ENCODE peak calls at places on chromosomes 4 and X, in seven cellular contexts. G, E, Y, O, I, B and C are unnamed samples.

GRCh38 chr4:106868381-106869035 is 167.6 kb downstream of the DKK2 start:
- DNase-seq in G (no peak), E (no peak), Y (no peak), O (no peak), I (peak; percentile 50), B (peak; percentile 14), C (no peak)

GRCh38 chrX:19579485-19579884 is 64.2 kb upstream of the MAP3K15 start:
- DNase-seq in G (no peak), E (no peak), Y (no peak), O (no peak), I (peak; percentile 21), B (peak; percentile 2), C (no peak)

GRCh38 chr4:176435891-176436499 is 116.2 kb downstream of the SPCS3 start:
- DNase-seq in G (no peak), E (no peak), Y (no peak), O (no peak), I (no peak), B (no peak), C (no peak)

GRCh38 chr4:55311792-55312490 is 34.1 kb upstream of the SRD5A3 start:
- DNase-seq in G (no peak), E (no peak), Y (no peak), O (no peak), I (no peak), B (no peak), C (no peak)

GRCh38 chr4:81970454-81970853 is 403.3 kb downstream of the HNRNPD start:
- DNase-seq in G (no peak), E (no peak), Y (no peak), O (no peak), I (no peak), B (no peak), C (no peak)

GRCh38 chr4:54215379-54216072 is 13.6 kb upstream of the PDGFRA start:
- DNase-seq in G (no peak), E (no peak), Y (no peak), O (no peak), I (no peak), B (no peak), C (no peak)

GRCh38 chrX:9586992-9587392 is 122.1 kb downstream of the TBL1X start:
- DNase-seq in G (peak; percentile 48), E (no peak), Y (no peak), O (no peak), I (no peak), B (no peak), C (no peak)

GRCh38 chr4:72690782-72691181 is 121.8 kb upstream of the ADAMTS3 start:
- DNase-seq in G (no peak), E (no peak), Y (no peak), O (no peak), I (no peak), B (no peak), C (no peak)

GRCh38 chr4:145178740-145179139 is 1.6 kb downstream of the OTUD4 start:
- DNase-seq in G (no peak), E (no peak), Y (no peak), O (no peak), I (no peak), B (no peak), C (no peak)

GRCh38 chr4:25862411-25863346 is at the start of gene SEL1L3:
- DNase-seq in G (peak; percentile 68), E (peak; percentile 29), Y (peak; percentile 37), O (peak; percentile 54), I (peak; percentile 27), B (no peak), C (peak; percentile 24)

GRCh38 chrX:70030242-70030823 is 19.4 kb downstream of the AWAT2 start:
- DNase-seq in G (peak; percentile 56), E (no peak), Y (no peak), O (no peak), I (peak; percentile 69), B (peak; percentile 49), C (peak; percentile 21)

GRCh38 chrX:30373479-30373878 is 64.3 kb upstream of the NR0B1 start:
- DNase-seq in G (no peak), E (no peak), Y (no peak), O (no peak), I (no peak), B (no peak), C (no peak)

GRCh38 chrX:111719426-111720210 is 38.6 kb downstream of the ALG13 start:
- DNase-seq in G (no peak), E (no peak), Y (no peak), O (no peak), I (peak; percentile 12), B (peak; percentile 1), C (no peak)

GRCh38 chrX:37437160-37437559 is 88.0 kb downstream of the PRRG1 start:
- DNase-seq in G (no peak), E (no peak), Y (no peak), O (no peak), I (no peak), B (no peak), C (no peak)

GRCh38 chrX:21657318-21658151 is 595 bp downstream of the KLHL34 start:
- DNase-seq in G (no peak), E (no peak), Y (no peak), O (peak; percentile 38), I (no peak), B (no peak), C (no peak)

GRCh38 chrX:69284491-69284890 is 119.2 kb upstream of the PJA1 start:
- DNase-seq in G (no peak), E (no peak), Y (no peak), O (no peak), I (no peak), B (no peak), C (no peak)

GRCh38 chrX:31126205-31126604 is 54.4 kb upstream of the FTHL17 start:
- DNase-seq in G (no peak), E (no peak), Y (no peak), O (no peak), I (no peak), B (no peak), C (no peak)

GRCh38 chr4:80179637-80180161 is 17.6 kb upstream of the PRDM8 start:
- DNase-seq in G (no peak), E (no peak), Y (no peak), O (no peak), I (no peak), B (no peak), C (no peak)
- H3K27me3 ChIP-seq in G (peaks cover 26% of the 10 kb centered on the region), E (peaks cover 8% of the 10 kb centered on the region), Y (no peaks in the 10 kb centered on the region), O (no peaks in the 10 kb centered on the region), I (no peaks in the 10 kb centered on the region), B (peaks cover 2% of the 10 kb centered on the region), C (no peaks in the 10 kb centered on the region)

DNA sequence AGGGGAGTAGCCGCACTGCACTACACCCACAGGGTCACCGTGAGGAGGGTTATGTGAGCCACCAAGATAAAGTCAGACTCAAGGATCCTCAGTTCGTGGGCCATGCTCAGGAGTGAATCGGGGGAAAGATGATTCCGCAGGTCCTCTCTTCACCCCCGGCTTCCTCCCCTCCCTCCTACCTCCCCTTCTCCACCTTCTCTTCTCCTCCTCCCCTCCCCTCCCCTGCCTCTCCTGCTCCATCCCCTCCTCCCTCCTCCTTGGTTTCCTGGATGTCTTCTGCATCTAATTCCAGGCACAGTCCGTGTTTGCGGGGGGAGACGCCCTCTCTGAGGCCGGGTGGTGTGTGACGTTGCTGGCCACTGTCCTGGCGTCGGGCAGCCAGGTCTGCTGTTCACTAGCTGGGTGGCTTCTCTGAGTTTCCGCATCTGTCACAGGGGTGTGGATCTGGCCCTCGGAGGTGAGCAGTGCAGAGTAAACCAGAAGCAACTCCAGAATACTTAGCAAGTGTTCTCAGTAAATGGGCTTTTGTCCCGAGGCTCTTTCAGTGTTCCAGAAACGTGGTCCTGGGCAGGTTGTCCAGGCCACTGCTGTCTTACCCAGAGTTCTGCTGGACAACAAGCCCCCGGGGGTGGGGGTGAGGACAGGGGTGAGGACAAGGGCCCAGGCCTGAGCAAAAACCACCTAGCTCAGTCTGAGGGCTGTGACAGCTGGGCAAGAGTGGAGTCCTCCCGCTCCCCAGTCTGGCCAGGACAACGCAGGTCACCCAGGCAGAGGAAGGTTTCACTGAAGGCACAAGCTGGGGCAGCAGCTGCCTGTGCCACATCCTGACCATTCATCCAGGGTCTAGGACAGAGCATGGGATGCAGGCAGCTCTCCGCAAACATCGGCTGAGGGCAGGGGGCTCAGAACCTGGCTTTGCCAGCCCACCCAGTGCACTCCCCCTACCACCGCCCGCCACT is 92.3 kb downstream of the PPP2R2C start:
- DNase-seq in G (no peak), E (peak; percentile 9), Y (no peak), O (peak; percentile 34), I (no peak), B (no peak), C (no peak)
- H3K27me3 ChIP-seq in G (no peaks in the 10 kb centered on the region), E (peaks cover 72% of the 10 kb centered on the region), Y (no peaks in the 10 kb centered on the region), O (no peaks in the 10 kb centered on the region), I (no peaks in the 10 kb centered on the region), B (no peaks in the 10 kb centered on the region), C (no peaks in the 10 kb centered on the region)

DNA sequence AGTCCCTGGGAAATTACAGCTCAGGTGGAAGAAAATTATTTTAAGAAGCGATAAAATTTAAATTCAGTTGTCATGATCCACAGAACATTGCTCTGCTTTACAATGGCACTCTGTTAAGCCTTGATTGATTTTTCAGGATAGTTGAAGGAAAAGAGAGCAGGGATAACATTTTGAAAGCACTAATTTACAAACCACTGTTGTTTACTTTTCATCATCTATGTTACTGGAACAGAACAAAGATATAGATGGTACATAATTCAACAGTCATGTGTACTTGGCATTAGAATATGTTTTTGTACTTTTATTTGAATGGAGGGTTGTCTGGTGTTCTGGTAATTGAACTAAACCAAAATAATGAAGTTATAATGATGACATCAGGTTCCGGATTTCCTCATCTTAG is 2.6 kb upstream of the ODAM start:
- DNase-seq in G (no peak), E (no peak), Y (no peak), O (no peak), I (no peak), B (no peak), C (no peak)
- H3K27me3 ChIP-seq in G (no peaks in the 10 kb centered on the region), E (no peaks in the 10 kb centered on the region), Y (no peaks in the 10 kb centered on the region), O (no peaks in the 10 kb centered on the region), I (peaks cover 39% of the 10 kb centered on the region), B (no peaks in the 10 kb centered on the region), C (no peaks in the 10 kb centered on the region)

DNA sequence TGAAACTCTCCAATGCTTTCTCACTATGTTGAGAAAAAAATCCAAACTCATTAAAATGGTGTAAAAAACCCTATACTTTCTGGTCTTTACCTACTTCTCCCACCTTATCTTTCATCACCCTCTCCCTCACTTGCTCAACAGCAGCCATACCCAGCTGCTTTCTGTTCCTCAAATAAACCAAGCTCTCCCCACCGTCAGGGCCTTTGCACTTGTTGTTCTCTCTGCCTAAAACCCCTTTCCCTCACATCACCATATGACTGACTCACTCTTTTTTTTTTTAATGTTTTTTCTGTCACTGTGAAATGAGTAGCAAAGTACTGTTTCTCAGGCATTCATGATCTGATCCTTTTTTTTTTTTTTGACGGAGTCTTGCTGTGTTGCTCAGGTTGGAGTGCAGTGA is 122.3 kb upstream of the TMEM164 start:
- DNase-seq in G (no peak), E (no peak), Y (no peak), O (no peak), I (no peak), B (no peak), C (no peak)
- H3K27me3 ChIP-seq in G (no peaks in the 10 kb centered on the region), E (no peaks in the 10 kb centered on the region), Y (no peaks in the 10 kb centered on the region), O (no peaks in the 10 kb centered on the region), I (no peaks in the 10 kb centered on the region), B (no peaks in the 10 kb centered on the region), C (no peaks in the 10 kb centered on the region)

GRCh38 chrX:41542151-41542935 is 95.2 kb downstream of the NYX start:
- DNase-seq in G (no peak), E (no peak), Y (no peak), O (no peak), I (no peak), B (no peak), C (no peak)
- H3K27me3 ChIP-seq in G (no peaks in the 10 kb centered on the region), E (no peaks in the 10 kb centered on the region), Y (no peaks in the 10 kb centered on the region), O (no peaks in the 10 kb centered on the region), I (no peaks in the 10 kb centered on the region), B (no peaks in the 10 kb centered on the region), C (no peaks in the 10 kb centered on the region)